ENCODE peak calls at places on chromosomes 2 and 18, in four cellular contexts. M is sigmoid colon, W is IMR-90, P is Peyer's patch. H is an unnamed sample.

GRCh38 chr2:235505210-235505741 is 11.4 kb downstream of the AGAP1 start:
- DNase-seq in M (no peak), W (no peak), P (no peak), H (no peak)

GRCh38 chr2:20939786-20940480 is 103.9 kb downstream of the APOB start:
- DNase-seq in P (no peak), M (no peak), W (no peak), H (no peak)

GRCh38 chr2:226953206-226953605 is 117.4 kb downstream of the RHBDD1 start:
- DNase-seq in W (no peak), P (no peak), M (no peak), H (peak; percentile 65)

GRCh38 chr18:45324489-45325111 is 290.7 kb upstream of the SLC14A2 start:
- DNase-seq in M (peak; percentile 84), P (no peak), W (peak; percentile 8), H (peak; percentile 82)

GRCh38 chr2:85797263-85797660 is 43.5 kb downstream of the ATOH8 start:
- DNase-seq in W (no peak), P (no peak), M (peak; percentile 36), H (no peak)

GRCh38 chr2:10922307-10923006 is 10.7 kb downstream of the KCNF1 start:
- DNase-seq in P (no peak), W (no peak), M (peak; percentile 41), H (peak; percentile 29)

GRCh38 chr2:169933124-169933711 is 106.0 kb downstream of the UBR3 start:
- DNase-seq in P (no peak), W (peak; percentile 54), M (no peak), H (no peak)

GRCh38 chr2:126527836-126528490 is 128.0 kb upstream of the GYPC start:
- DNase-seq in M (peak; percentile 74), P (no peak), W (peak; percentile 58), H (no peak)

GRCh38 chr2:100060875-100061274 is 81.5 kb downstream of the AFF3 start:
- DNase-seq in M (no peak), W (no peak), P (no peak), H (no peak)

GRCh38 chr2:143345887-143346612 is 216.8 kb downstream of the ARHGAP15 start:
- DNase-seq in P (no peak), W (no peak), M (no peak), H (no peak)

GRCh38 chr2:38376346-38376682 is 759 bp downstream of the ATL2 start:
- DNase-seq in W (peak; percentile 70), P (no peak), M (no peak), H (peak; percentile 77)

GRCh38 chr2:38377501-38378258 is 607 bp upstream of the ATL2 start:
- DNase-seq in M (no peak), W (peak; percentile 75), P (no peak), H (no peak)

GRCh38 chr2:38374978-38375377 is 2.1 kb downstream of the ATL2 start:
- DNase-seq in W (no peak), P (no peak), M (no peak), H (no peak)

GRCh38 chr2:38375711-38376345 is 1.2 kb downstream of the ATL2 start:
- DNase-seq in P (no peak), W (peak; percentile 45), M (peak; percentile 91), H (no peak)

DNA sequence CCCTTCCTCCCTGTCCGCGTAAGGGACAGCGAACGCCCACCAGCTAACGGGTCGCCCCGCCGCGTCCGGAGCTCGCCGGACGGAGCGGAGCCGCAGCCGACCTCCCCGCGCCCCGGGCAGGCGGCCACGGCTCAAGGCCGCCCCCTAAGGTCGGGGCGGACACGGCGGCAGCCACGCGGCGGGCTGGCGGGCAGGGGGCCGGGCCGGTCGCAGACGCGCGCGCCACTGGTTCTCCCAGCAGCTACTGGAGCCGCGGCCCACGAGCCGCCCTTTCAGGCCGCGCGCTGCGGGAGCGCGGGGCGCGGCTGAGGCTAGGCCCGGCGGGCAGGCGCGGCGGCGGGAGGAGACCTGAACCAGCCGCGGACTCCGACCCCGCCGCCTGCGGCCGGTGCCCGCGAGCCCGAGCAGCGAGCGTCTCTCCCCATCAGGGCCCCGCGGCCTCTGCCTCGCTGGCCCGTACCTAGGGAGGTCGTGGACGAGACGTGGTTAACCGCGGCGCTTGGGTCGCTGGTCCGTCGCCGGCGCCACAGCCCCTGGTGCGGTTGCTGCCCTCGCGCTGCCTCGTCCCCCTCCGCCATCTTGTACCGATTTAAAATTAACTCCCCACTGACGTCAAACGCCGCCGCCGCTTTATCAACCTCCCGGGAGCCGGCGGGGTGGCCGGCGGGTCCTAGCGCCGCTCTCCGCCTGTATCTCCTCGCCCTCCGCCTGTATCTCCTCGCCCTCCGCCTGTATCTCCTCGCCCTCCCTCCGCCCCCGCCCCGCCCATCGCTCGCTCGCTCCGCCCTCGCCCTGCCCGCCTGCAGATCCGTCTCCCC is at the start of gene ATL2:
- DNase-seq in M (peak; percentile 98), P (peak; percentile 95), W (peak; percentile 93), H (peak; percentile 98)
- TF ChIP-seq POLR2A in M (peak; percentile 90), P (peak; percentile 93), W (peak; percentile 92), H (no peak)

GRCh38 chr18:74522635-74523548 is 11.4 kb upstream of the CNDP1 start:
- DNase-seq in W (no peak), P (no peak), M (peak; percentile 52), H (peak; percentile 49)

GRCh38 chr18:74519320-74520095 is 14.8 kb upstream of the CNDP1 start:
- DNase-seq in P (no peak), W (no peak), M (peak; percentile 59), H (no peak)

GRCh38 chr18:74518456-74519315 is 15.6 kb upstream of the CNDP1 start:
- DNase-seq in P (no peak), W (no peak), M (peak; percentile 50), H (no peak)

GRCh38 chr18:74520096-74520833 is 14.0 kb upstream of the CNDP1 start:
- DNase-seq in M (peak; percentile 40), W (no peak), P (no peak), H (no peak)

DNA sequence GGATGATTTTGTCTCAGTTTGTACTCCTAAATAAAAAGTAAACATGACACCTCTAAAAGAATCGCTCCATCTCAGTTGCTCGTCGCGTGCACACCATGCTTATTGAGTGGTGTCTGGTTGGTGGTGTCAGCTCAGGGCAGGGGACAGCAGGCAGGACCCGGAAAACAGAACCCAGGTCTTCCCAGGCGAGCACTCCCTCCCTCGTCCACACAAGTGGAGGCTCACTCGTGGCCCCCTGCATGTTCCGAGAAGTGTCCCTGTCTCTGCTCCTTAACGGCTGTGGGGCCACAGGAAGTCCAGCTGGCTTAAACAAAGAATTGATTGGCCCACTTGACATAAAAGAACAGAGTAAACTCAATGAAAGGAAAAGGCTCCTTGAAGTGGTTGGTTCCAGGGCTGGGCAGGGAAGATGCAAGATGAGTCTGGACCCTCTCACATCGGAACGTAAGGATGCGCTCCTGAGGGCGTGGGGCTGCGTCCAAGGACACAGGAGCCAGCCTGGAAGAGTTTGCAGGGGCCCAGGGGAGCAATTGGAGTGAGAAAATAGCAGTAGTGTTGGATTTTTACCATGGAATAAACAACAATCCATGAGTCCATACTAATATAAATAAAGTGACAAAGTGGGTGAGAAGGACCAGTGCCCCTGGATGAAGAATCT is 13.1 kb upstream of the CNDP1 start:
- DNase-seq in M (peak; percentile 34), P (no peak), W (no peak), H (no peak)
- H3K36me3 ChIP-seq in M (peaks cover 37% of the 10 kb centered on the region), P (peaks cover under 1% of the 10 kb centered on the region), W (peaks cover 36% of the 10 kb centered on the region), H (peaks cover 56% of the 10 kb centered on the region)

GRCh38 chr18:12597775-12598174 is 60.1 kb downstream of the SPIRE1 start:
- DNase-seq in W (peak; percentile 90), P (no peak), M (no peak), H (no peak)

GRCh38 chr18:12599966-12600365 is 57.9 kb downstream of the SPIRE1 start:
- DNase-seq in M (no peak), P (no peak), W (peak; percentile 28), H (no peak)

GRCh38 chr18:12598181-12598921 is 59.6 kb downstream of the SPIRE1 start:
- DNase-seq in P (no peak), M (no peak), W (peak; percentile 57), H (no peak)

GRCh38 chr18:12595571-12596255 is 62.2 kb downstream of the SPIRE1 start:
- DNase-seq in M (no peak), P (no peak), W (no peak), H (no peak)

GRCh38 chr18:12599543-12599942 is 58.4 kb downstream of the SPIRE1 start:
- DNase-seq in W (no peak), P (no peak), M (no peak), H (no peak)
- TF ChIP-seq POLR2A in W (no peak), P (no peak), M (no peak), H (no peak)

DNA sequence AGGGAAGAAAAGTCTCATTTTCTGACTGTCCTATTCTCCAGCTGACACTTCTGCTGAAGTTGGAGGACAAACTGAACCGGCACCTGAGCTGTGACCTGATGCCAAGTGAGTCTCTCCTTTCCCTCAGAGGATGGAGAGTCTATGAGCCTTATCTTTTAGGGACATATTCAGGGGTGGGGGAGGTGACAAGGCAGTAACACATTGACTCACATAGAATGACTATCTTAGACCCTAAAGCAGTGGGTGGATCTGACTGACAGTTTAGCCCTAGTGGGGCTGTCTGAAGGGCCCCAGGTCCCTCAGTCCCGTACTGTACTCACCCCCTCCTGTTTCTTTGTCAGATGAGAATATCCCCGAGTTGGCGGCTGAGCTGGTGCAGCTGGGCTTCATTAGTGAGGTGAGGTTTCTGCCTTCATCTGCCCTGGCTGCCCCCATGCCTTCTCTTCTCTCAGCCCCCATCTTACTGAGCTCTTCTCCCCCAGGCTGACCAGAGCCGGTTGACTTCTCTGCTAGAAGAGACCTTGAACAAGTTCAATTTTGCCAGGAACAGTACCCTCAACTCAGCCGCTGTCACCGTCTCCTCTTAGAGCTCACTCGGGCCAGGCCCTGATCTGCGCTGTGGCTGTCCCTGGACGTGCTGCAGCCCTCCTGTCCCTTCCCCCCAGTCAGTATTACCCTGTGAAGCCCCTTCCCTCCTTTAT is 805 bp upstream of the KRTCAP3 start:
- DNase-seq in W (no peak), P (no peak), M (no peak), H (no peak)
- H3K36me3 ChIP-seq in W (peaks cover 47% of the 10 kb centered on the region), P (no peaks in the 10 kb centered on the region), M (peaks cover 48% of the 10 kb centered on the region), H (peaks cover 59% of the 10 kb centered on the region)

DNA sequence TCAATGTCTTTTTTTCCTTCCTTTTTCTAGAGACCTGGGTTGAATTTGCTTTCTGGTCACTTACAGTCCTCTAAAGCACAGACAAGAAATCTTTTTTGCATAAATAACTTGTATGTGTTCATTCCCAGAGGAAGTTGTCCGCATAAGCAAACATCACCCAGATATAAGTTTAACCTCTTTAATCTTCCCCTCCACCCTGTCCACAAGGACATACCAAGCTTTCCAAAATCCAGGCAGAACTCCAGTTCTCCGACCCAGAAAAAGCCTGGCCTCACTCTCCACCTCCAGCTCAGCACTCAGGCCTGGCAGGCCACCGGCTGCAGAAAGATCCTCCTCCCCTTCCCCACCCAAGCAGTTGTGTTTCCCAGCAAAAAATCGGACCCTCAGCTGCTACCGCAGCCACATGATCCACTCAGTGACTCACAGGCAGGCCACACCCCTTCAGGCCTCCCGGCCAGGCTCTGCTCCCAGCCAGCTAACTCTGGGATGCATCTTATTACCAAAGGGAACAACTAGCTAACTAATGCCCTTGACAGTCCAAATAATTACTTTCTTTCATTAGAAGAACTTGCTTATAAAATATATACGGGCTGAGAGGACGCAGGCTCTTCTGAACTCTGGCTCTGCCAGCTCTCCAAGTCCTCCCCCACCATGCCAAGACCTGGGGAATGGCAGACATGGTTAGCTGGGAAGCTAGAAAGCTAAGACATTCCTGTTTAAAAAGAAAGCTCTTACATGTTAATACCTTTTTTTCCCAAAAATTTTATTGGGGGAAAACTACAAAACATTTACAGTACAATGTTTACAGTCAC is 4.5 kb downstream of the ZFP36L2 start:
- DNase-seq in W (peak; percentile 97), M (peak; percentile 97), P (peak; percentile 89), H (peak; percentile 94)
- TF ChIP-seq POLR2A in W (peak; percentile 1), M (peak; percentile 70), P (peak; percentile 68), H (no peak)

GRCh38 chr2:184835081-184835728 is 236.9 kb downstream of the ZNF804A start:
- DNase-seq in P (peak; percentile 41), M (no peak), W (peak; percentile 12), H (no peak)
- H3K36me3 ChIP-seq in P (no peaks in the 10 kb centered on the region), M (no peaks in the 10 kb centered on the region), W (no peaks in the 10 kb centered on the region), H (no peaks in the 10 kb centered on the region)

GRCh38 chr2:138294451-138294850 is 207.1 kb upstream of the SPOPL start:
- DNase-seq in M (no peak), W (no peak), P (no peak), H (no peak)
- TF ChIP-seq POLR2A in M (no peak), W (no peak), P (no peak), H (no peak)

GRCh38 chr2:113724010-113724409 is 32.4 kb downstream of the SLC35F5 start:
- DNase-seq in P (no peak), M (no peak), W (no peak), H (no peak)
- H3K36me3 ChIP-seq in P (no peaks in the 10 kb centered on the region), M (no peaks in the 10 kb centered on the region), W (peaks cover 13% of the 10 kb centered on the region), H (peaks cover 26% of the 10 kb centered on the region)

H was measured in suprapubic skin.